ENCODE peak calls at places on chromosomes 4 and X, in four cellular contexts. One of them, this sample, is unnamed.

GRCh38 chrX:69158166-69159040 is 6.8 kb downstream of the PJA1 start:
- DNase-seq in K562: peak
- DNase-seq in SK-N-SH: peak
- DNase-seq in HepG2: peak
- DNase-seq in this sample: peak

GRCh38 chrX:134177527-134177926 is 59.5 kb upstream of the CCDC160 start:
- DNase-seq in HepG2: no peak
- DNase-seq in SK-N-SH: no peak
- DNase-seq in K562: no peak
- DNase-seq in this sample: no peak

GRCh38 chr4:69951602-69952001 is 13.9 kb downstream of the CSN2 start:
- DNase-seq in SK-N-SH: no peak
- DNase-seq in HepG2: no peak
- DNase-seq in K562: no peak
- DNase-seq in this sample: no peak

GRCh38 chr4:2413821-2414610 is 4.4 kb downstream of the ZFYVE28 start:
- DNase-seq in HepG2: no peak
- DNase-seq in K562: peak
- DNase-seq in SK-N-SH: no peak
- DNase-seq in this sample: peak

GRCh38 chr4:38231626-38232025 is 271.4 kb downstream of the PTTG2 start:
- DNase-seq in SK-N-SH: no peak
- DNase-seq in K562: peak
- DNase-seq in HepG2: no peak
- DNase-seq in this sample: no peak

GRCh38 chr4:151436093-151436518 is 27.1 kb downstream of the FHIP1A start:
- DNase-seq in SK-N-SH: no peak
- DNase-seq in K562: no peak
- DNase-seq in HepG2: no peak
- DNase-seq in this sample: no peak

GRCh38 chr4:176792348-176793059 is at the start of gene VEGFC:
- DNase-seq in K562: peak
- DNase-seq in SK-N-SH: peak
- DNase-seq in HepG2: peak
- DNase-seq in this sample: peak

GRCh38 chrX:150211988-150212387 is 151.1 kb upstream of the MAMLD1 start:
- DNase-seq in K562: no peak
- DNase-seq in HepG2: no peak
- DNase-seq in SK-N-SH: no peak
- DNase-seq in this sample: no peak

GRCh38 chr4:175253184-175253902 is 335.2 kb downstream of the ADAM29 start:
- DNase-seq in HepG2: no peak
- DNase-seq in K562: no peak
- DNase-seq in SK-N-SH: no peak
- DNase-seq in this sample: no peak

GRCh38 chrX:2500091-2500680 is 590 bp downstream of the DHRSX start:
- DNase-seq in SK-N-SH: peak
- DNase-seq in K562: peak
- DNase-seq in HepG2: peak
- DNase-seq in this sample: peak

GRCh38 chr4:40247350-40247749 is 50.5 kb downstream of the RHOH start:
- DNase-seq in K562: no peak
- DNase-seq in HepG2: no peak
- DNase-seq in SK-N-SH: no peak
- DNase-seq in this sample: no peak

GRCh38 chrX:85851418-85851817 is 195.9 kb downstream of the CHM start:
- DNase-seq in SK-N-SH: peak
- DNase-seq in K562: peak
- DNase-seq in HepG2: peak
- DNase-seq in this sample: peak

GRCh38 chrX:115322375-115322774 is 32.9 kb downstream of the LUZP4 start:
- DNase-seq in K562: peak
- DNase-seq in SK-N-SH: no peak
- DNase-seq in HepG2: no peak
- DNase-seq in this sample: no peak

GRCh38 chr4:5510506-5510905 is 197.9 kb downstream of the EVC2 start:
- DNase-seq in SK-N-SH: no peak
- DNase-seq in K562: no peak
- DNase-seq in HepG2: no peak
- DNase-seq in this sample: no peak

GRCh38 chrX:47321386-47321785 is 49.0 kb upstream of the ZNF157 start:
- DNase-seq in SK-N-SH: no peak
- DNase-seq in K562: peak
- DNase-seq in HepG2: no peak
- DNase-seq in this sample: peak

GRCh38 chr4:15002659-15003440 is 569 bp downstream of the CPEB2 start:
- DNase-seq in K562: peak
- DNase-seq in HepG2: peak
- DNase-seq in SK-N-SH: peak
- DNase-seq in this sample: peak

GRCh38 chrX:136608295-136608933 is 39.5 kb upstream of the CD40LG start:
- DNase-seq in HepG2: no peak
- DNase-seq in SK-N-SH: no peak
- DNase-seq in K562: peak
- DNase-seq in this sample: peak

GRCh38 chrX:19855700-19856381 is 31.6 kb downstream of the SH3KBP1 start:
- DNase-seq in K562: no peak
- DNase-seq in SK-N-SH: no peak
- DNase-seq in HepG2: no peak
- DNase-seq in this sample: no peak

GRCh38 chr4:101707596-101707995 is 82.9 kb upstream of the BANK1 start:
- DNase-seq in K562: no peak
- DNase-seq in SK-N-SH: no peak
- DNase-seq in HepG2: no peak
- DNase-seq in this sample: no peak

GRCh38 chr4:41346306-41347061 is 89.8 kb downstream of the UCHL1 start:
- DNase-seq in K562: no peak
- DNase-seq in HepG2: no peak
- DNase-seq in SK-N-SH: no peak
- DNase-seq in this sample: no peak

GRCh38 chrX:78333521-78333920 is 6.1 kb upstream of the CYSLTR1 start:
- DNase-seq in K562: no peak
- DNase-seq in HepG2: no peak
- DNase-seq in SK-N-SH: no peak
- DNase-seq in this sample: no peak

GRCh38 chr4:55027596-55027995 is 97.8 kb downstream of the KDR start:
- DNase-seq in K562: no peak
- DNase-seq in HepG2: no peak
- DNase-seq in SK-N-SH: no peak
- DNase-seq in this sample: no peak

GRCh38 chr4:179399054-179399782 is 1957.0 kb upstream of the AGA start:
- DNase-seq in K562: no peak
- DNase-seq in SK-N-SH: no peak
- DNase-seq in HepG2: no peak
- DNase-seq in this sample: no peak

GRCh38 chr4:54165438-54165837 is 63.7 kb upstream of the PDGFRA start:
- DNase-seq in SK-N-SH: no peak
- DNase-seq in K562: no peak
- DNase-seq in HepG2: peak
- DNase-seq in this sample: no peak

GRCh38 chrX:153633607-153634180 is 13.3 kb upstream of the DUSP9 start:
- DNase-seq in K562: no peak
- DNase-seq in HepG2: no peak
- DNase-seq in SK-N-SH: no peak
- DNase-seq in this sample: no peak

GRCh38 chr4:7320413-7320812 is 114.3 kb downstream of the PSAPL1 start:
- DNase-seq in K562: no peak
- DNase-seq in SK-N-SH: no peak
- DNase-seq in HepG2: no peak
- DNase-seq in this sample: no peak

GRCh38 chrX:119734897-119735339 is 23.5 kb upstream of the SOWAHD start:
- DNase-seq in SK-N-SH: peak
- DNase-seq in K562: no peak
- DNase-seq in HepG2: no peak
- DNase-seq in this sample: no peak

GRCh38 chrX:77342028-77342427 is 105.2 kb upstream of the FGF16 start:
- DNase-seq in K562: no peak
- DNase-seq in HepG2: no peak
- DNase-seq in SK-N-SH: no peak
- DNase-seq in this sample: no peak

GRCh38 chr4:168167714-168168284 is 75.5 kb downstream of the ANXA10 start:
- DNase-seq in HepG2: no peak
- DNase-seq in K562: no peak
- DNase-seq in SK-N-SH: no peak
- DNase-seq in this sample: no peak

GRCh38 chrX:16882188-16882587 is 12.0 kb upstream of the RBBP7 start:
- DNase-seq in SK-N-SH: peak
- DNase-seq in K562: peak
- DNase-seq in HepG2: no peak
- DNase-seq in this sample: no peak

GRCh38 chr4:3527101-3527913 is 4.9 kb downstream of the LRPAP1 start:
- DNase-seq in K562: no peak
- DNase-seq in SK-N-SH: no peak
- DNase-seq in HepG2: no peak
- DNase-seq in this sample: peak

GRCh38 chrX:2348225-2348624 is 152.6 kb downstream of the DHRSX start:
- DNase-seq in K562: no peak
- DNase-seq in HepG2: no peak
- DNase-seq in SK-N-SH: no peak
- DNase-seq in this sample: no peak

GRCh38 chr4:111959202-111959601 is 186.1 kb upstream of the FAM241A start:
- DNase-seq in HepG2: peak
- DNase-seq in K562: no peak
- DNase-seq in SK-N-SH: no peak
- DNase-seq in this sample: no peak

GRCh38 chr4:4364061-4364460 is 22.8 kb upstream of the NSG1 start:
- DNase-seq in K562: no peak
- DNase-seq in HepG2: no peak
- DNase-seq in SK-N-SH: no peak
- DNase-seq in this sample: no peak

GRCh38 chr4:128565565-128566186 is 243.8 kb upstream of the JADE1 start:
- DNase-seq in SK-N-SH: peak
- DNase-seq in HepG2: peak
- DNase-seq in K562: peak
- DNase-seq in this sample: peak

GRCh38 chrX:132751043-132751690 is 207.3 kb downstream of the HS6ST2 start:
- DNase-seq in K562: no peak
- DNase-seq in SK-N-SH: no peak
- DNase-seq in HepG2: no peak
- DNase-seq in this sample: peak

GRCh38 chr4:3523146-3523627 is 9.0 kb downstream of the LRPAP1 start:
- DNase-seq in HepG2: no peak
- DNase-seq in SK-N-SH: no peak
- DNase-seq in K562: no peak
- DNase-seq in this sample: peak

GRCh38 chr4:139514382-139515059 is 41.5 kb downstream of the SETD7 start:
- DNase-seq in K562: peak
- DNase-seq in SK-N-SH: peak
- DNase-seq in HepG2: no peak
- DNase-seq in this sample: no peak

GRCh38 chr4:142248946-142249345 is 597.2 kb downstream of the INPP4B start:
- DNase-seq in K562: no peak
- DNase-seq in HepG2: no peak
- DNase-seq in SK-N-SH: no peak
- DNase-seq in this sample: no peak

GRCh38 chrX:126719208-126719607 is 100.3 kb upstream of the PRR32 start:
- DNase-seq in HepG2: no peak
- DNase-seq in K562: no peak
- DNase-seq in SK-N-SH: no peak
- DNase-seq in this sample: no peak
- TF ChIP-seq FOXJ3 in HepG2: no peak
- TF ChIP-seq FOXJ3 in K562: no peak
- TF ChIP-seq FOXJ3 in SK-N-SH: no peak
- TF ChIP-seq FOXJ3 in this sample: no peak

DNA sequence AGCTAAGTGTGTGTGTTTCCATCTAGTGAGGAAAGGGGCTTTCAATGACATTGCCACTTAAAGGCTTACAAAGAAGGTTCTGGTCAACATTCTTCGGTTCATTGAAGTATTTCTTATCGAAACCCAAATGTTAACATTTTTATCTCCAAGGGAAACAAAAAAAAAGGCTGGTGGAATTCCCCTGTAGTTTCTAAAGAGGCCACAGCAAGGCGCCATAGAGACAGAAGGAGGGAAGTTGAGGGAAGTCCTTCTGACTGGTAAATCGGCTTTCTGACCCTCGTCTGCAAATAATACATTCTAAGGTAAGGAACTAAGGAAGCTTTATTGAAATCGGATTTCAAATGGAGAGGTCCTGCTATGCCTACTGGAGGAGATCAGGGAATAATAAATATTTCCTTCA is 1.7 kb upstream of the ZFP42 start:
- DNase-seq in SK-N-SH: no peak
- DNase-seq in HepG2: no peak
- DNase-seq in K562: peak
- DNase-seq in this sample: peak
- TF ChIP-seq FOXJ3 in SK-N-SH: no peak
- TF ChIP-seq FOXJ3 in HepG2: no peak
- TF ChIP-seq FOXJ3 in K562: no peak
- TF ChIP-seq FOXJ3 in this sample: no peak

GRCh38 chr4:13218316-13218958 is 265.7 kb downstream of the RAB28 start:
- DNase-seq in K562: no peak
- DNase-seq in HepG2: no peak
- DNase-seq in SK-N-SH: no peak
- DNase-seq in this sample: no peak
- TF ChIP-seq FOXJ3 in K562: no peak
- TF ChIP-seq FOXJ3 in HepG2: no peak
- TF ChIP-seq FOXJ3 in SK-N-SH: no peak
- TF ChIP-seq FOXJ3 in this sample: no peak

GRCh38 chr4:80075995-80076394 is 3.0 kb upstream of the ANTXR2 start:
- DNase-seq in K562: no peak
- DNase-seq in SK-N-SH: no peak
- DNase-seq in HepG2: no peak
- DNase-seq in this sample: no peak

GRCh38 chr4:80079255-80079923 is 6.4 kb upstream of the ANTXR2 start:
- DNase-seq in SK-N-SH: no peak
- DNase-seq in K562: no peak
- DNase-seq in HepG2: no peak
- DNase-seq in this sample: no peak

GRCh38 chr4:80077639-80078038 is 4.6 kb upstream of the ANTXR2 start:
- DNase-seq in SK-N-SH: no peak
- DNase-seq in HepG2: no peak
- DNase-seq in K562: no peak
- DNase-seq in this sample: no peak

GRCh38 chr4:80081566-80081965 is 8.5 kb upstream of the ANTXR2 start:
- DNase-seq in K562: no peak
- DNase-seq in HepG2: no peak
- DNase-seq in SK-N-SH: no peak
- DNase-seq in this sample: no peak

GRCh38 chr4:80078361-80079092 is 5.5 kb upstream of the ANTXR2 start:
- DNase-seq in SK-N-SH: no peak
- DNase-seq in K562: no peak
- DNase-seq in HepG2: no peak
- DNase-seq in this sample: no peak
- TF ChIP-seq FOXJ3 in SK-N-SH: no peak
- TF ChIP-seq FOXJ3 in K562: no peak
- TF ChIP-seq FOXJ3 in HepG2: no peak
- TF ChIP-seq FOXJ3 in this sample: no peak

This sample was measured in WTC11.